ENCODE peak calls at places on chromosomes 6 and 20, in five cellular contexts. L, D, U, Q and V are unnamed samples.

GRCh38 chr6:43223175-43223574 is 6.1 kb downstream of the DNPH1 start:
- DNase-seq in L (no peak), D (no peak), U (no peak), Q (no peak), V (no peak)

GRCh38 chr6:7468382-7469081 is 72.9 kb upstream of the DSP start:
- DNase-seq in L (peak), D (peak), U (peak), Q (no peak), V (no peak)

GRCh38 chr6:138716971-138717370 is 56.6 kb upstream of the CCDC28A start:
- DNase-seq in L (no peak), D (no peak), U (no peak), Q (no peak), V (no peak)

GRCh38 chr6:43481075-43481474 is 3.7 kb downstream of the TJAP1 start:
- DNase-seq in L (no peak), D (peak), U (no peak), Q (no peak), V (no peak)

GRCh38 chr6:113004691-113005270 is 657.7 kb downstream of the RFPL4B start:
- DNase-seq in L (no peak), D (no peak), U (no peak), Q (no peak), V (no peak)

GRCh38 chr20:33083544-33084340 is 4.3 kb downstream of the BPIFB4 start:
- DNase-seq in L (no peak), D (no peak), U (no peak), Q (no peak), V (no peak)

GRCh38 chr6:159983641-159984080 is 14.8 kb downstream of the IGF2R start:
- DNase-seq in L (no peak), D (no peak), U (no peak), Q (no peak), V (no peak)

GRCh38 chr20:54643761-54644160 is 168.4 kb downstream of the DOK5 start:
- DNase-seq in L (no peak), D (peak), U (no peak), Q (no peak), V (no peak)

GRCh38 chr6:56649053-56649769 is 6.5 kb upstream of the DST start:
- DNase-seq in L (no peak), D (peak), U (no peak), Q (peak), V (peak)

GRCh38 chr6:51398064-51398740 is 579.5 kb downstream of the TFAP2B start:
- DNase-seq in L (no peak), D (peak), U (peak), Q (peak), V (no peak)

GRCh38 chr20:51346686-51347485 is 195.6 kb downstream of the NFATC2 start:
- DNase-seq in L (peak), D (peak), U (peak), Q (no peak), V (no peak)

GRCh38 chr6:170040115-170040500 is 250.8 kb downstream of the DLL1 start:
- DNase-seq in L (no peak), D (no peak), U (no peak), Q (no peak), V (no peak)

GRCh38 chr20:61737812-61738443 is 327.8 kb downstream of the TAF4 start:
- DNase-seq in L (no peak), D (no peak), U (no peak), Q (no peak), V (no peak)

GRCh38 chr20:24651171-24651972 is 181.9 kb downstream of the SYNDIG1 start:
- DNase-seq in L (peak), D (peak), U (no peak), Q (no peak), V (peak)

GRCh38 chr6:132122871-132123270 is 171.7 kb upstream of the CCN2 start:
- DNase-seq in L (no peak), D (no peak), U (peak), Q (no peak), V (no peak)

GRCh38 chr6:43254846-43255245 is 11.6 kb downstream of the TTBK1 start:
- DNase-seq in L (no peak), D (no peak), U (no peak), Q (no peak), V (no peak)

GRCh38 chr20:62914970-62915457 is 11.3 kb downstream of the DIDO1 start:
- DNase-seq in L (peak), D (peak), U (peak), Q (no peak), V (peak)

GRCh38 chr6:3293271-3294155 is 34.8 kb downstream of the PSMG4 start:
- DNase-seq in L (no peak), D (no peak), U (no peak), Q (no peak), V (no peak)

GRCh38 chr6:17491416-17492142 is 98.2 kb downstream of the CAP2 start:
- DNase-seq in L (no peak), D (no peak), U (no peak), Q (no peak), V (peak)

GRCh38 chr20:46970937-46971630 is 76.4 kb downstream of the EYA2 start:
- DNase-seq in L (peak), D (peak), U (peak), Q (no peak), V (peak)

GRCh38 chr6:6749791-6750434 is 161.4 kb downstream of the LY86 start:
- DNase-seq in L (peak), D (peak), U (no peak), Q (no peak), V (no peak)

GRCh38 chr6:159113223-159113622 is 56.0 kb upstream of the FNDC1 start:
- DNase-seq in L (no peak), D (no peak), U (no peak), Q (no peak), V (no peak)

GRCh38 chr6:49284134-49284533 is 178.9 kb downstream of the MMUT start:
- DNase-seq in L (no peak), D (no peak), U (no peak), Q (no peak), V (no peak)

GRCh38 chr20:25525857-25526256 is 59.5 kb downstream of the NINL start:
- DNase-seq in L (peak), D (peak), U (no peak), Q (no peak), V (no peak)

GRCh38 chr20:20441259-20441658 is 73.4 kb downstream of the INSM1 start:
- DNase-seq in L (no peak), D (peak), U (no peak), Q (no peak), V (peak)

GRCh38 chr6:37858363-37858762 is 38.8 kb downstream of the ZFAND3 start:
- DNase-seq in L (no peak), D (no peak), U (no peak), Q (no peak), V (no peak)

GRCh38 chr6:42914546-42914945 is 1.3 kb upstream of the PTCRA start:
- DNase-seq in L (no peak), D (no peak), U (no peak), Q (no peak), V (no peak)

GRCh38 chr20:19880256-19881079 is 122.4 kb downstream of the RIN2 start:
- DNase-seq in L (peak), D (peak), U (no peak), Q (no peak), V (no peak)

GRCh38 chr6:13485923-13486557 is 1.4 kb downstream of the GFOD1 start:
- DNase-seq in L (peak), D (peak), U (peak), Q (peak), V (peak)

GRCh38 chr6:1708141-1708540 is 98.4 kb downstream of the FOXC1 start:
- DNase-seq in L (no peak), D (no peak), U (no peak), Q (no peak), V (no peak)

GRCh38 chr6:3962897-3963296 is 113.7 kb downstream of the FAM50B start:
- DNase-seq in L (no peak), D (peak), U (peak), Q (no peak), V (no peak)

GRCh38 chr20:4151991-4152695 is 136.8 kb upstream of the RNF24 start:
- DNase-seq in L (no peak), D (peak), U (no peak), Q (no peak), V (no peak)

GRCh38 chr6:166415306-166415705 is 32.6 kb upstream of the MPC1 start:
- DNase-seq in L (no peak), D (no peak), U (no peak), Q (no peak), V (no peak)

GRCh38 chr20:45345104-45345936 is 2.9 kb downstream of the SDC4 start:
- DNase-seq in L (no peak), D (peak), U (no peak), Q (no peak), V (peak)

GRCh38 chr6:151388997-151389639 is 2.2 kb downstream of the ZBTB2 start:
- DNase-seq in L (no peak), D (no peak), U (no peak), Q (no peak), V (no peak)